ENCODE peak calls at places on chromosomes 13 and 19, in nine cellular contexts. R, K, G, V, U, M, E, Q and O are unnamed samples.

GRCh38 chr13:23510979-23511735 is 59.1 kb upstream of the TNFRSF19 start:
- DNase-seq in G (no peak), R (peak; percentile 16), V (peak; percentile 40), M (peak; percentile 52), Q (peak; percentile 51), E (peak; percentile 17), U (no peak), K (no peak), O (peak; percentile 68)

GRCh38 chr19:55173717-55174409 is 6.2 kb downstream of the SYT5 start:
- DNase-seq in Q (peak; percentile 55), M (peak; percentile 77), E (peak; percentile 96), R (peak; percentile 84), K (no peak), U (peak; percentile 80), G (peak; percentile 61), V (peak; percentile 93), O (no peak)

GRCh38 chr13:66831317-66831716 is 398.8 kb downstream of the PCDH9 start:
- DNase-seq in R (peak; percentile 60), V (no peak), G (no peak), E (no peak), Q (no peak), K (no peak), M (no peak), U (no peak), O (no peak)

GRCh38 chr19:45972944-45973525 is 630 bp downstream of the NOVA2 start:
- DNase-seq in R (no peak), M (no peak), Q (no peak), K (no peak), G (no peak), U (no peak), E (peak; percentile 32), V (no peak), O (no peak)

GRCh38 chr19:44623080-44623479 is 9.7 kb downstream of the IGSF23 start:
- DNase-seq in K (no peak), E (no peak), G (no peak), M (no peak), R (no peak), Q (peak; percentile 55), U (peak; percentile 31), V (no peak), O (no peak)

GRCh38 chr13:27524981-27525975 is 74.9 kb upstream of the MTIF3 start:
- DNase-seq in K (no peak), E (no peak), G (no peak), M (no peak), U (no peak), Q (no peak), V (no peak), R (no peak), O (no peak)

GRCh38 chr19:4359627-4360000 is 16.3 kb downstream of the MPND start:
- DNase-seq in R (no peak), M (no peak), U (no peak), K (no peak), E (no peak), Q (no peak), V (no peak), G (no peak), O (peak; percentile 31)

GRCh38 chr13:50400930-50401553 is 385.8 kb downstream of the KCNRG start:
- DNase-seq in M (no peak), U (peak; percentile 85), R (no peak), Q (peak; percentile 47), E (no peak), G (no peak), K (no peak), V (no peak), O (no peak)

GRCh38 chr13:101718496-101718895 is 266.0 kb downstream of the ITGBL1 start:
- DNase-seq in R (no peak), K (no peak), G (no peak), V (no peak), E (no peak), M (no peak), Q (no peak), U (peak; percentile 31), O (no peak)

GRCh38 chr13:41533676-41534075 is 76.3 kb downstream of the RGCC start:
- DNase-seq in Q (peak; percentile 52), G (no peak), U (peak; percentile 33), M (no peak), K (peak; percentile 85), E (no peak), R (no peak), V (no peak), O (no peak)

GRCh38 chr13:110499621-110500281 is 61.8 kb downstream of the RAB20 start:
- DNase-seq in M (no peak), Q (peak; percentile 73), R (no peak), V (no peak), K (no peak), U (no peak), G (no peak), E (no peak), O (no peak)

GRCh38 chr19:36128392-36128736 is 11.5 kb upstream of the CAPNS1 start:
- DNase-seq in V (peak; percentile 51), E (peak; percentile 44), Q (no peak), R (peak; percentile 21), M (no peak), U (no peak), G (peak; percentile 64), K (no peak), O (no peak)

GRCh38 chr13:94813920-94814500 is 101.7 kb upstream of the SOX21 start:
- DNase-seq in R (no peak), E (no peak), Q (no peak), V (no peak), M (peak; percentile 19), U (no peak), K (no peak), G (no peak), O (peak; percentile 11)

DNA sequence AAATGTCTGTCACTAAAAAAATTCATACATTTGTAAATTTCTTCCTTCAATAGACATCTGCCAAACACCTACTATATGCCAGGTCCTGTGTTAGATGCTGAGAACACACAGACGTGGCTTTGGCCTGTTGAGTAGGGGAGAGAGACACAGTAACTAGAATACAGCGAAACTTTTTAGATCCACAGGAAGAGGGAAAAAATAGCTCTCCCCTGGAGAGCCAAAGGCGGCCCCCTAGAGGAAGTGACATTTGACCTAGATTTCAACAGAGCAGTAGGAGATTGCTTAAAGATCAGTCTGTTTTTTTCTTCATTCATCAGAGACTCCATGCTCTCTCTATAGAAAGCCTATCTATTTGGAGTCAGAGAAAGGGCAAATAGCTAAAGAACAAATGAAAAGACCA is 11.3 kb downstream of the LCP1 start:
- DNase-seq in R (peak; percentile 47), K (no peak), M (no peak), E (no peak), U (no peak), Q (peak; percentile 24), G (no peak), V (peak; percentile 44), O (no peak)
- TF ChIP-seq CTCF in R (peak; percentile 58), K (no peak), M (no peak), E (no peak), U (no peak), Q (no peak), G (no peak), V (no peak), O (no peak)

GRCh38 chr13:80924596-80924995 is 583.7 kb upstream of the SPRY2 start:
- DNase-seq in R (no peak), M (no peak), E (no peak), U (peak; percentile 75), V (no peak), Q (no peak), K (no peak), G (no peak), O (no peak)
- TF ChIP-seq CTCF in R (no peak), M (no peak), E (no peak), U (no peak), V (no peak), Q (no peak), K (no peak), G (no peak), O (no peak)

GRCh38 chr19:19021115-19021514 is 12.2 kb downstream of the SUGP2 start:
- DNase-seq in Q (peak; percentile 63), G (no peak), E (no peak), M (no peak), R (no peak), V (no peak), U (peak; percentile 45), K (no peak), O (no peak)

GRCh38 chr19:19022380-19022961 is 10.8 kb downstream of the SUGP2 start:
- DNase-seq in K (no peak), E (no peak), G (no peak), U (no peak), M (no peak), V (no peak), Q (peak; percentile 47), R (no peak), O (no peak)

GRCh38 chr19:19027228-19027627 is 6.1 kb downstream of the SUGP2 start:
- DNase-seq in V (no peak), K (no peak), R (no peak), M (no peak), Q (no peak), E (no peak), G (no peak), U (no peak), O (no peak)

GRCh38 chr19:19028526-19028925 is 4.8 kb downstream of the SUGP2 start:
- DNase-seq in U (no peak), M (no peak), G (no peak), K (no peak), E (no peak), R (no peak), V (no peak), Q (no peak), O (no peak)

GRCh38 chr19:19026299-19026971 is 6.9 kb downstream of the SUGP2 start:
- DNase-seq in V (peak; percentile 27), E (no peak), R (peak; percentile 11), U (peak; percentile 22), K (no peak), Q (peak; percentile 31), M (no peak), G (no peak), O (no peak)
- TF ChIP-seq CTCF in V (peak; percentile 27), E (no peak), R (peak; percentile 61), U (peak; percentile 33), K (no peak), Q (peak; percentile 27), M (no peak), G (no peak), O (no peak)

GRCh38 chr19:57907394-57907793 is 9.0 kb downstream of the ZNF417 start:
- DNase-seq in Q (no peak), G (no peak), E (no peak), R (no peak), M (no peak), V (no peak), U (no peak), K (no peak), O (no peak)

GRCh38 chr19:57905258-57905657 is 11.1 kb downstream of the ZNF417 start:
- DNase-seq in M (no peak), K (no peak), V (no peak), R (no peak), Q (no peak), E (no peak), U (no peak), G (no peak), O (no peak)

GRCh38 chr19:57903298-57904174 is 12.9 kb downstream of the ZNF417 start:
- DNase-seq in Q (peak; percentile 63), R (peak; percentile 53), V (peak; percentile 73), K (no peak), E (no peak), U (peak; percentile 59), M (no peak), G (no peak), O (no peak)
- TF ChIP-seq CTCF in Q (peak; percentile 57), R (peak; percentile 86), V (peak; percentile 60), K (no peak), E (peak; percentile 39), U (peak; percentile 50), M (peak; percentile 41), G (peak; percentile 57), O (no peak)